ENCODE peak calls at places on chromosomes 2 and 18, in eight cellular contexts. Q, K, A, E, P, J, L and H are unnamed samples.

GRCh38 chr2:239263937-239264837 is 136.6 kb downstream of the HDAC4 start:
- DNase-seq in J (no peak), A (no peak), Q (peak), E (no peak), P (no peak), L (peak), K (no peak), H (no peak)

GRCh38 chr2:137977790-137978189 is 13.5 kb downstream of the HNMT start:
- DNase-seq in K (no peak), P (no peak), J (no peak), L (no peak), E (no peak), A (no peak), Q (no peak), H (no peak)

GRCh38 chr2:230664128-230664527 is 48.5 kb upstream of the CAB39 start:
- DNase-seq in L (no peak), K (no peak), J (no peak), Q (no peak), P (no peak), E (no peak), A (no peak), H (no peak)

GRCh38 chr2:156338578-156338977 is 6.1 kb upstream of the NR4A2 start:
- DNase-seq in E (no peak), K (no peak), Q (no peak), J (no peak), L (no peak), P (no peak), A (no peak), H (no peak)

GRCh38 chr2:105308785-105309540 is 20.6 kb downstream of the TGFBRAP1 start:
- DNase-seq in A (no peak), P (no peak), J (no peak), K (no peak), L (no peak), Q (no peak), E (no peak), H (no peak)

GRCh38 chr2:28465148-28465885 is 30.5 kb upstream of the PLB1 start:
- DNase-seq in L (no peak), J (no peak), K (no peak), A (no peak), E (no peak), P (no peak), Q (no peak), H (no peak)

GRCh38 chr2:156593011-156593921 is 157.1 kb downstream of the GPD2 start:
- DNase-seq in K (no peak), E (no peak), L (no peak), A (no peak), P (no peak), J (peak), Q (no peak), H (no peak)

GRCh38 chr2:219209236-219209635 is 2.7 kb downstream of the ZFAND2B start:
- DNase-seq in J (no peak), L (no peak), K (no peak), E (no peak), Q (no peak), A (no peak), P (no peak), H (no peak)

GRCh38 chr18:7877609-7878008 is 310.5 kb downstream of the PTPRM start:
- DNase-seq in E (no peak), K (no peak), P (no peak), L (no peak), J (no peak), Q (no peak), A (no peak), H (no peak)

GRCh38 chr2:18899725-18900124 is 310.4 kb upstream of the NT5C1B start:
- DNase-seq in L (no peak), E (no peak), A (no peak), J (no peak), K (no peak), P (no peak), Q (no peak), H (no peak)

GRCh38 chr2:72933646-72934151 is 16.4 kb downstream of the EMX1 start:
- DNase-seq in A (no peak), E (no peak), L (no peak), P (no peak), K (no peak), J (no peak), Q (no peak), H (peak)

GRCh38 chr2:230794472-230794871 is 70.3 kb upstream of the ITM2C start:
- DNase-seq in K (peak), P (no peak), E (no peak), L (no peak), J (no peak), A (peak), Q (peak), H (no peak)

GRCh38 chr2:239285071-239285931 is 115.5 kb downstream of the HDAC4 start:
- DNase-seq in K (no peak), Q (peak), E (no peak), A (no peak), P (no peak), J (no peak), L (peak), H (no peak)

GRCh38 chr18:28771849-28772248 is 594.9 kb upstream of the CDH2 start:
- DNase-seq in J (no peak), L (no peak), Q (no peak), E (no peak), P (no peak), A (no peak), K (no peak), H (no peak)